ENCODE peak calls at places on chromosome 11, in four cellular contexts. R, C, E and W are unnamed samples.

GRCh38 chr11:33970984-33971466 is 79.1 kb upstream of the LMO2 start:
- DNase-seq in R (peak; percentile 83), C (peak; percentile 66), E (peak; percentile 64), W (peak; percentile 69)

GRCh38 chr11:107276057-107276456 is 181.6 kb downstream of the CWF19L2 start:
- DNase-seq in R (no peak), C (no peak), E (no peak), W (no peak)

GRCh38 chr11:83666149-83666548 is 380.0 kb upstream of the CCDC90B start:
- DNase-seq in R (no peak), C (no peak), E (no peak), W (no peak)

GRCh38 chr11:33182246-33182878 is 21.1 kb upstream of the CSTF3 start:
- DNase-seq in R (no peak), C (peak; percentile 23), E (no peak), W (no peak)

GRCh38 chr11:114171257-114172054 is 111.9 kb downstream of the ZBTB16 start:
- DNase-seq in R (no peak), C (no peak), E (no peak), W (no peak)

GRCh38 chr11:124170801-124171586 is 12.2 kb upstream of the OR10D3 start:
- DNase-seq in R (no peak), C (no peak), E (no peak), W (peak; percentile 34)

GRCh38 chr11:19603771-19604170 is 108.9 kb upstream of the NAV2 start:
- DNase-seq in R (no peak), C (no peak), E (no peak), W (no peak)

GRCh38 chr11:45580399-45580798 is 85.0 kb downstream of the CHST1 start:
- DNase-seq in R (peak; percentile 50), C (no peak), E (no peak), W (peak; percentile 43)

GRCh38 chr11:119572481-119573424 is 149.8 kb upstream of the THY1 start:
- DNase-seq in R (no peak), C (no peak), E (peak; percentile 43), W (peak; percentile 89)

GRCh38 chr11:129283141-129283540 is 91.0 kb upstream of the ARHGAP32 start:
- DNase-seq in R (no peak), C (no peak), E (peak; percentile 55), W (peak; percentile 90)

GRCh38 chr11:35473975-35474374 is 51.4 kb downstream of the PAMR1 start:
- DNase-seq in R (no peak), C (no peak), E (no peak), W (no peak)

GRCh38 chr11:73271936-73272679 is at the start of gene P2RY6:
- DNase-seq in R (peak; percentile 73), C (peak; percentile 87), E (no peak), W (peak; percentile 97)

GRCh38 chr11:105046898-105047579 is 1.9 kb upstream of the CARD16 start:
- DNase-seq in R (peak; percentile 96), C (no peak), E (no peak), W (peak; percentile 96)

DNA sequence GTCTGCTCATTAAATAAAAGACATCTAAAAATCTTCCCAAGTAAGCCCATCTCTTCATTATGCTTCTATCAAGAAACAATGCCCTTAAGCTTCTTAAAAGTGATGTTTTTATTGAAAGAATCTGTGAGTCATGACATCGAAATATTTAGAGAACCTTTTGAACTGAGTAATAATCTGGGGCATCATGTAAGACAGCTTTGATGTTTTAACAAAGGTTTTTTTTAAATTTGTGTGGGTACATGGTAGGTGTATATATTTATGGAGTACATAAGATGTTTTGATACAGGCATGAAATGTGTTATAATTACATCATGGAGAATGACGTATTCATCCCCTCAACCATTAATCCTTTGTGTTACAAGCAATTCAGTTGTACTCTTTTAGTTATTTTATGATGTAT is 46.8 kb downstream of the PLAAT5 start:
- DNase-seq in R (no peak), C (no peak), E (no peak), W (peak; percentile 18)
- H3K9ac ChIP-seq in R (no peak overlapping the region), C (no peak overlapping the region), E (no peak overlapping the region), W (no peak overlapping the region)

GRCh38 chr11:132898676-132899075 is 633.6 kb downstream of the OPCML start:
- DNase-seq in R (no peak), C (no peak), E (no peak), W (no peak)
- H3K9me2 ChIP-seq in R (no peaks in the 10 kb centered on the region), C (no peaks in the 10 kb centered on the region), E (no peaks in the 10 kb centered on the region), W (no peaks in the 10 kb centered on the region)

GRCh38 chr11:127023991-127024390 is 23.4 kb upstream of the KIRREL3 start:
- DNase-seq in R (peak; percentile 41), C (no peak), E (no peak), W (no peak)
- H3K4me3 ChIP-seq in R (no peak overlapping the region), C (no peak overlapping the region), E (no peak overlapping the region), W (no peak overlapping the region)

GRCh38 chr11:74538680-74539079 is 45.2 kb upstream of the LIPT2 start:
- DNase-seq in R (peak; percentile 44), C (peak; percentile 53), E (no peak), W (no peak)

GRCh38 chr11:74541466-74541865 is 47.9 kb upstream of the LIPT2 start:
- DNase-seq in R (no peak), C (no peak), E (no peak), W (no peak)

GRCh38 chr11:74543991-74544390 is 48.4 kb upstream of the POLD3 start:
- DNase-seq in R (no peak), C (no peak), E (no peak), W (peak; percentile 32)

GRCh38 chr11:74535371-74536118 is 42.0 kb upstream of the LIPT2 start:
- DNase-seq in R (no peak), C (no peak), E (no peak), W (no peak)

GRCh38 chr11:74540270-74540669 is 46.7 kb upstream of the LIPT2 start:
- DNase-seq in R (no peak), C (no peak), E (no peak), W (no peak)
- H3K9ac ChIP-seq in R (no peak overlapping the region), C (no peak overlapping the region), E (no peak overlapping the region), W (no peak overlapping the region)